ENCODE peak calls at places on chromosomes 13 and 19, in five cellular contexts. M is lower leg skin, V is progenitor cell of endocrine pancreas, G is endothelial cell of umbilical vein, E is HFFc6. O is an unnamed sample.

GRCh38 chr13:21501709-21502108 is 42.6 kb upstream of the ZDHHC20 start:
- DNase-seq in G (no peak), E (no peak), V (no peak), M (no peak), O (no peak)

GRCh38 chr13:40692946-40693345 is 26.5 kb upstream of the FOXO1 start:
- DNase-seq in M (no peak), G (peak), V (no peak), E (peak), O (no peak)

GRCh38 chr13:98541211-98541610 is 35.7 kb downstream of the STK24 start:
- DNase-seq in E (no peak), V (no peak), M (no peak), G (peak), O (no peak)

GRCh38 chr19:4676955-4677731 is 7.0 kb upstream of the MYDGF start:
- DNase-seq in G (peak), M (no peak), E (no peak), V (no peak), O (no peak)

GRCh38 chr19:7783991-7784421 is 21.0 kb downstream of the CLEC4M start:
- DNase-seq in V (no peak), G (no peak), M (peak), E (peak), O (no peak)

GRCh38 chr13:56424246-56424645 is 716.5 kb upstream of the PRR20A start:
- DNase-seq in G (peak), E (no peak), V (no peak), M (no peak), O (no peak)

GRCh38 chr19:52494518-52494917 is 33.0 kb upstream of the ZNF808 start:
- DNase-seq in E (no peak), V (no peak), M (no peak), G (no peak), O (no peak)

GRCh38 chr13:97566907-97567306 is 132.9 kb downstream of the RAP2A start:
- DNase-seq in M (no peak), E (no peak), G (no peak), V (no peak), O (no peak)

GRCh38 chr13:66329988-66330429 is 900.1 kb downstream of the PCDH9 start:
- DNase-seq in V (no peak), M (no peak), G (peak), E (peak), O (no peak)

GRCh38 chr13:77511552-77511951 is 24.0 kb upstream of the SCEL start:
- DNase-seq in M (no peak), V (no peak), E (no peak), G (peak), O (no peak)

GRCh38 chr13:44730099-44730498 is 154.0 kb upstream of the TSC22D1 start:
- DNase-seq in G (no peak), E (no peak), M (no peak), V (no peak), O (no peak)

GRCh38 chr19:2551864-2552185 is 75.9 kb downstream of the GADD45B start:
- DNase-seq in V (no peak), E (no peak), M (no peak), G (no peak), O (no peak)

GRCh38 chr13:114015608-114016295 is 41.9 kb upstream of the C13orf46 start:
- DNase-seq in E (peak), V (no peak), G (no peak), M (peak), O (no peak)

GRCh38 chr19:7083076-7083956 is 13.8 kb downstream of the ZNF557 start:
- DNase-seq in E (peak), M (no peak), G (peak), V (no peak), O (no peak)

GRCh38 chr13:113793718-113794085 is 34.7 kb downstream of the TMEM255B start:
- DNase-seq in M (no peak), V (no peak), E (no peak), G (no peak), O (no peak)

GRCh38 chr13:104385409-104385808 is 1319.2 kb upstream of the SLC10A2 start:
- DNase-seq in V (no peak), G (no peak), E (no peak), M (no peak), O (no peak)

GRCh38 chr19:583968-584239 is 5.8 kb upstream of the HCN2 start:
- DNase-seq in V (no peak), M (no peak), G (no peak), E (no peak), O (no peak)

GRCh38 chr13:37417042-37417441 is 181.5 kb downstream of the POSTN start:
- DNase-seq in M (no peak), E (no peak), G (no peak), V (no peak), O (no peak)

GRCh38 chr19:13463296-13463695 is 43.0 kb downstream of the CACNA1A start:
- DNase-seq in G (no peak), E (no peak), V (peak), M (no peak), O (no peak)

GRCh38 chr13:58397596-58398387 is 766.2 kb downstream of the PCDH17 start:
- DNase-seq in V (no peak), G (no peak), M (no peak), E (no peak), O (no peak)

GRCh38 chr19:33621811-33622504 is at the start of gene CHST8:
- DNase-seq in V (peak), M (no peak), E (no peak), G (peak), O (no peak)

GRCh38 chr19:5692785-5693194 is 2.7 kb downstream of the RPL36 start:
- DNase-seq in M (no peak), V (no peak), E (no peak), G (no peak), O (no peak)

DNA sequence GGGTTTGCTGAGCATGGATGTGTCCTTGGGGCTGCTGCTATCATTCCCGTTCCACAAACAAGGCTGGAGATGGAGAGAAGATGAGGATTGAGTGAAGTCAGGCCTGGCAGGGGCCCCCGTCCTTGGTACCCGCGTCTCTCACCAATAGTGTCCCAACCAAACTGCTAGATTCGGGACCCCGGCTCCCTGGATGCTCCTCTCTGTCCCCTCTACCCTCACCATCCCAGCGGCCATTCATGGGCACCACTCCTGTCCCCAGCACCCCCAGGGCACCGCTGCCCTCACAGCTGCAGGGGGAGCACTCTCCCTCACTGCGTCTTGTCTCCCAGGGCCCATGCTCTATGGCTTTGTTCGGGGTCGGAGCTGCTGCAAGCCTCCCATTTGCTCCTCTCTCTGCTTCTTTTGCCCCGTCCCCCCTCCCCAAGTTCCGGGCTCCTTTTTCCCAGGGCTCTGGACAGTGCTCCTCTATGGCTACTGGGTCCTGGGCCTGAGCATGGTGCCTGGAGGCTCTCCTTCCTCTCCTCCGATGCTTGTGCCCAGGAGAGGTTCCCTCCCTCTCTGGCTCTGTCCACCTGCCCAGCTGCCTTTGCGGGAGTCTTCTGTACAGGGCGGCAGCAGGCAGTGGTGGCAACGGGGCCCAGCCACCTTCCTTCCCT is 219.5 kb downstream of the TEX29 start:
- DNase-seq in E (no peak), G (no peak), M (no peak), V (no peak), O (no peak)
- TF ChIP-seq CTCF in E (no peak), G (no peak), M (no peak), V (no peak), O (no peak)

GRCh38 chr13:95540848-95541247 is 11.7 kb upstream of the CLDN10 start:
- DNase-seq in G (peak), M (no peak), E (no peak), V (no peak), O (no peak)
- TF ChIP-seq CTCF in G (no peak), M (no peak), E (no peak), V (no peak), O (no peak)

GRCh38 chr13:23634897-23635296 is 64.7 kb downstream of the TNFRSF19 start:
- DNase-seq in E (no peak), M (no peak), G (no peak), V (no peak), O (no peak)
- TF ChIP-seq CTCF in E (peak), M (no peak), G (no peak), V (peak), O (no peak)

DNA sequence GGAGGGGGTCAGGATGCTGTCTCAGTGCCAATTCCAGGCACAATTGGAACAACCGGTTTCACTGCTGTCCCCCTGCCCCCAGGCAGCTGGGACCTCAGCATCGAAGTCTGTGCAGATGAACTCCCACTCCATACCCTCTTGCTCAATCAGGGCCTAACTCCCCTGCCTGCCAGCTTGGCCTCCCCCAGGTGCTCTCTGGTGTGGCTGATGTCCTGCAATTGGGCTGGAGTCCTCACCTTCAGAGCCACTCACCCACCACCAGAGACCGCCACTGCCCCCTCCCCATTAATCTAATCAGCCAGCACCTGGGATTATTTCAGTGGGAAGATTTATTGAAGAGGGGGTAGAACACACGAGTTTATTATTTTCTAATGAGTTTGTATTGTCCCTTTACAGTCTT is 118.8 kb downstream of the MIPEP start:
- DNase-seq in V (no peak), G (no peak), E (no peak), M (no peak), O (no peak)
- TF ChIP-seq CTCF in V (peak), G (no peak), E (no peak), M (no peak), O (no peak)

DNA sequence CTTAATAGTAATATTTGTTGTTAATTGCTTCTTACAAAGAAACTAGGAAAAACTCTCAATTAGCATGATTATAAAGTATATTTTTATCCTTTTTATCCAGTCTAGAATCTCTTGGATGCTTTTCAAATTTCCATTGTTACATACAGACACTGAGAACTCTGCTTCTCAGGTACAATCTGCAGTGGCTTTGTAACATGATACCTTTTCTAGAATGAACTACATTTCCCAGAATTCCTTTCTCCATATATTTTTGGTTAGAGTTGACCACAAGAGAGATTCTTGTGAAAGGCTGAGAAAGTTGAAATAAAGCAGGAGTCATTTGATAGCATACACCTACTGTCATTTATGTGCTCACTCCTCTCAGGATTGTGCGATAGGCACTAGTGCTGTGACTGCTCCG is 148.6 kb downstream of the SLITRK6 start:
- DNase-seq in V (no peak), M (no peak), G (no peak), E (no peak), O (no peak)
- TF ChIP-seq CTCF in V (no peak), M (no peak), G (no peak), E (no peak), O (no peak)

GRCh38 chr19:53812335-53812734 is 11.8 kb downstream of the NLRP12 start:
- DNase-seq in V (no peak), M (no peak), G (no peak), E (no peak), O (no peak)
- TF ChIP-seq CTCF in V (peak), M (no peak), G (peak), E (peak), O (no peak)

GRCh38 chr13:32790731-32791130 is 204.5 kb downstream of the PDS5B start:
- DNase-seq in V (no peak), M (no peak), G (no peak), E (no peak), O (no peak)
- TF ChIP-seq CTCF in V (no peak), M (no peak), G (no peak), E (peak), O (no peak)

DNA sequence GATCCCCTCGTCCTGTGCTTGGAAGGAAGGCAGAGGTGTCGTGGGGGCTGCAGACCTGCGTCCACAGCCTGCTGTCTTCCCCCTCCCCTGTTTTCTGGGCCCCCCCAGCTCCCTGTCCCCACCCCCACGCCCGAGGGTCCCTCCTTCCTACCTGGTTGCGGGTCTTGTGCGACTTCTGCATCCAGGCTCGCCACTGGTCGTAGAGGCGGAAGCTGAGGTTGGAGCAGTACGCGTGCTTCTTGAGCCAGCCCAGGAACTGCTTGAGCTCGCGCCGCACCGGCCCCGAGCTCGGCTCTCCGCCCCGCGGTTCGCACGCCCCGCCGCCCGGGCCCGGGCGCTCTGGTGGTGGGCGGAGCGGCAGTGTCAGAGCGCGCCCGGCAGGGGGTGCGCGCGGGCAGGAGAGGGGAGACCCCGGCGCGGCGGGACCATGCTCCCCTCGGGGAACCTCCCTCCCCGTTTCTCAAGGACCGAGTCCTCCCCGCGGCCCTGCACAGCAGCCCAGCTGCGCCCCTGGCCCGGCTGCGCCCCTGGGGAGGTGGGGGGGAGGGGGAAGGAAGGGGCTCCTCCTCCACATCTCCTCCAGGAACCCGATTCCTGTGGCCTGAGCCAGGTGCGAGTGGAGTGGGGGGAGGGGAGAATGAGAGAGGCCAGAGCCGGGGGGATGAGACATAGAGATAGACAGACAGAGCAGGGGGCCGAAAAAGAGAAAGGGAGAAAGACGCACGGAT is 5.7 kb downstream of the REX1BD start:
- DNase-seq in V (peak), E (peak), G (peak), M (no peak), O (peak)
- TF ChIP-seq CTCF in V (peak), E (peak), G (peak), M (no peak), O (peak)